ENCODE peak calls at places on chromosomes 6 and 20, in seven cellular contexts. One of them, this sample, is unnamed.

GRCh38 chr20:21100590-21101452 is 5.3 kb downstream of the LINC00237 start:
- DNase-seq in GM12878: no peak
- DNase-seq in AG10803: peak; percentile 32
- DNase-seq in AG04449: no peak
- DNase-seq in HFF-Myc: no peak
- DNase-seq in fibroblast of the aortic adventitia: peak; percentile 46
- DNase-seq in lower lobe of right lung: peak; percentile 55
- DNase-seq in this sample: no peak

GRCh38 chr6:123972600-123973294 is 169.1 kb downstream of the NKAIN2 start:
- DNase-seq in GM12878: no peak
- DNase-seq in AG10803: no peak
- DNase-seq in AG04449: no peak
- DNase-seq in HFF-Myc: no peak
- DNase-seq in fibroblast of the aortic adventitia: no peak
- DNase-seq in lower lobe of right lung: no peak
- DNase-seq in this sample: no peak

GRCh38 chr6:157674061-157674460 is 149.0 kb upstream of the SNX9 start:
- DNase-seq in GM12878: no peak
- DNase-seq in AG10803: no peak
- DNase-seq in AG04449: no peak
- DNase-seq in HFF-Myc: no peak
- DNase-seq in fibroblast of the aortic adventitia: no peak
- DNase-seq in lower lobe of right lung: no peak
- DNase-seq in this sample: no peak

GRCh38 chr6:169393753-169394152 is 140.1 kb upstream of the THBS2 start:
- DNase-seq in GM12878: no peak
- DNase-seq in AG10803: no peak
- DNase-seq in AG04449: no peak
- DNase-seq in HFF-Myc: no peak
- DNase-seq in fibroblast of the aortic adventitia: no peak
- DNase-seq in lower lobe of right lung: no peak
- DNase-seq in this sample: no peak

GRCh38 chr6:149922642-149923326 is at the start of gene RAET1G:
- DNase-seq in GM12878: no peak
- DNase-seq in AG10803: peak; percentile 90
- DNase-seq in AG04449: peak; percentile 71
- DNase-seq in HFF-Myc: peak; percentile 85
- DNase-seq in fibroblast of the aortic adventitia: peak; percentile 95
- DNase-seq in lower lobe of right lung: peak; percentile 90
- DNase-seq in this sample: peak; percentile 16

GRCh38 chr20:35662541-35662940 is 2.2 kb downstream of the CPNE1 start:
- DNase-seq in GM12878: no peak
- DNase-seq in AG10803: no peak
- DNase-seq in AG04449: no peak
- DNase-seq in HFF-Myc: no peak
- DNase-seq in fibroblast of the aortic adventitia: no peak
- DNase-seq in lower lobe of right lung: no peak
- DNase-seq in this sample: no peak

GRCh38 chr6:70547313-70547712 is 19.4 kb upstream of the SDHAF4 start:
- DNase-seq in GM12878: no peak
- DNase-seq in AG10803: peak; percentile 34
- DNase-seq in AG04449: no peak
- DNase-seq in HFF-Myc: no peak
- DNase-seq in fibroblast of the aortic adventitia: peak; percentile 46
- DNase-seq in lower lobe of right lung: no peak
- DNase-seq in this sample: no peak

GRCh38 chr6:44076366-44077200 is 50.7 kb downstream of the MRPL14 start:
- DNase-seq in GM12878: no peak
- DNase-seq in AG10803: peak; percentile 17
- DNase-seq in AG04449: no peak
- DNase-seq in HFF-Myc: no peak
- DNase-seq in fibroblast of the aortic adventitia: no peak
- DNase-seq in lower lobe of right lung: peak; percentile 66
- DNase-seq in this sample: no peak

GRCh38 chr6:169863149-169863525 is 111.7 kb downstream of the ERMARD start:
- DNase-seq in GM12878: no peak
- DNase-seq in AG10803: no peak
- DNase-seq in AG04449: no peak
- DNase-seq in HFF-Myc: no peak
- DNase-seq in fibroblast of the aortic adventitia: no peak
- DNase-seq in lower lobe of right lung: no peak
- DNase-seq in this sample: no peak

GRCh38 chr6:170522565-170523183 is 30.4 kb downstream of the PSMB1 start:
- DNase-seq in GM12878: no peak
- DNase-seq in AG10803: no peak
- DNase-seq in AG04449: no peak
- DNase-seq in HFF-Myc: no peak
- DNase-seq in fibroblast of the aortic adventitia: peak; percentile 4
- DNase-seq in lower lobe of right lung: no peak
- DNase-seq in this sample: no peak

GRCh38 chr6:39370021-39370420 is 47.5 kb upstream of the KCNK16 start:
- DNase-seq in GM12878: no peak
- DNase-seq in AG10803: no peak
- DNase-seq in AG04449: no peak
- DNase-seq in HFF-Myc: no peak
- DNase-seq in fibroblast of the aortic adventitia: no peak
- DNase-seq in lower lobe of right lung: no peak
- DNase-seq in this sample: no peak

GRCh38 chr20:23350855-23351838 is 556 bp downstream of the NXT1 start:
- DNase-seq in GM12878: no peak
- DNase-seq in AG10803: peak; percentile 23
- DNase-seq in AG04449: no peak
- DNase-seq in HFF-Myc: no peak
- DNase-seq in fibroblast of the aortic adventitia: peak; percentile 28
- DNase-seq in lower lobe of right lung: peak; percentile 70
- DNase-seq in this sample: no peak

GRCh38 chr6:151807513-151808330 is at the start of gene ESR1:
- DNase-seq in GM12878: no peak
- DNase-seq in AG10803: no peak
- DNase-seq in AG04449: no peak
- DNase-seq in HFF-Myc: no peak
- DNase-seq in fibroblast of the aortic adventitia: peak; percentile 75
- DNase-seq in lower lobe of right lung: peak; percentile 45
- DNase-seq in this sample: no peak

GRCh38 chr6:25017932-25018581 is 82.3 kb upstream of the RIPOR2 start:
- DNase-seq in GM12878: no peak
- DNase-seq in AG10803: peak; percentile 55
- DNase-seq in AG04449: no peak
- DNase-seq in HFF-Myc: no peak
- DNase-seq in fibroblast of the aortic adventitia: peak; percentile 64
- DNase-seq in lower lobe of right lung: peak; percentile 87
- DNase-seq in this sample: peak; percentile 71

GRCh38 chr6:169935348-169935718 is 183.9 kb downstream of the ERMARD start:
- DNase-seq in GM12878: no peak
- DNase-seq in AG10803: no peak
- DNase-seq in AG04449: no peak
- DNase-seq in HFF-Myc: no peak
- DNase-seq in fibroblast of the aortic adventitia: no peak
- DNase-seq in lower lobe of right lung: no peak
- DNase-seq in this sample: no peak

GRCh38 chr6:47056832-47057231 is 14.7 kb upstream of the ADGRF1 start:
- DNase-seq in GM12878: no peak
- DNase-seq in AG10803: no peak
- DNase-seq in AG04449: no peak
- DNase-seq in HFF-Myc: no peak
- DNase-seq in fibroblast of the aortic adventitia: no peak
- DNase-seq in lower lobe of right lung: no peak
- DNase-seq in this sample: no peak

GRCh38 chr6:108687921-108688320 is 127.2 kb downstream of the FOXO3 start:
- DNase-seq in GM12878: no peak
- DNase-seq in AG10803: no peak
- DNase-seq in AG04449: no peak
- DNase-seq in HFF-Myc: no peak
- DNase-seq in fibroblast of the aortic adventitia: no peak
- DNase-seq in lower lobe of right lung: no peak
- DNase-seq in this sample: no peak

GRCh38 chr6:1625926-1626413 is 16.3 kb downstream of the FOXC1 start:
- DNase-seq in GM12878: no peak
- DNase-seq in AG10803: no peak
- DNase-seq in AG04449: no peak
- DNase-seq in HFF-Myc: no peak
- DNase-seq in fibroblast of the aortic adventitia: peak; percentile 57
- DNase-seq in lower lobe of right lung: no peak
- DNase-seq in this sample: no peak

GRCh38 chr6:167907837-167908681 is 81.3 kb downstream of the AFDN start:
- DNase-seq in GM12878: no peak
- DNase-seq in AG10803: peak; percentile 24
- DNase-seq in AG04449: no peak
- DNase-seq in HFF-Myc: no peak
- DNase-seq in fibroblast of the aortic adventitia: peak; percentile 39
- DNase-seq in lower lobe of right lung: no peak
- DNase-seq in this sample: no peak

GRCh38 chr6:156107514-156108150 is 652.0 kb upstream of the NOX3 start:
- DNase-seq in GM12878: no peak
- DNase-seq in AG10803: no peak
- DNase-seq in AG04449: no peak
- DNase-seq in HFF-Myc: no peak
- DNase-seq in fibroblast of the aortic adventitia: no peak
- DNase-seq in lower lobe of right lung: no peak
- DNase-seq in this sample: no peak

GRCh38 chr6:151674578-151674977 is 132.9 kb upstream of the ESR1 start:
- DNase-seq in GM12878: no peak
- DNase-seq in AG10803: no peak
- DNase-seq in AG04449: no peak
- DNase-seq in HFF-Myc: no peak
- DNase-seq in fibroblast of the aortic adventitia: no peak
- DNase-seq in lower lobe of right lung: no peak
- DNase-seq in this sample: no peak

GRCh38 chr6:168129292-168130167 is 50.5 kb upstream of the FRMD1 start:
- DNase-seq in GM12878: no peak
- DNase-seq in AG10803: no peak
- DNase-seq in AG04449: no peak
- DNase-seq in HFF-Myc: no peak
- DNase-seq in fibroblast of the aortic adventitia: no peak
- DNase-seq in lower lobe of right lung: no peak
- DNase-seq in this sample: no peak

GRCh38 chr20:1657556-1658334 is at the start of gene SIRPG:
- DNase-seq in GM12878: no peak
- DNase-seq in AG10803: no peak
- DNase-seq in AG04449: no peak
- DNase-seq in HFF-Myc: no peak
- DNase-seq in fibroblast of the aortic adventitia: no peak
- DNase-seq in lower lobe of right lung: no peak
- DNase-seq in this sample: no peak

GRCh38 chr20:56200456-56200855 is 48.1 kb upstream of the MC3R start:
- DNase-seq in GM12878: no peak
- DNase-seq in AG10803: no peak
- DNase-seq in AG04449: no peak
- DNase-seq in HFF-Myc: no peak
- DNase-seq in fibroblast of the aortic adventitia: no peak
- DNase-seq in lower lobe of right lung: no peak
- DNase-seq in this sample: no peak

GRCh38 chr20:47280228-47280627 is 76.3 kb downstream of the ZMYND8 start:
- DNase-seq in GM12878: no peak
- DNase-seq in AG10803: no peak
- DNase-seq in AG04449: no peak
- DNase-seq in HFF-Myc: no peak
- DNase-seq in fibroblast of the aortic adventitia: no peak
- DNase-seq in lower lobe of right lung: no peak
- DNase-seq in this sample: no peak

DNA sequence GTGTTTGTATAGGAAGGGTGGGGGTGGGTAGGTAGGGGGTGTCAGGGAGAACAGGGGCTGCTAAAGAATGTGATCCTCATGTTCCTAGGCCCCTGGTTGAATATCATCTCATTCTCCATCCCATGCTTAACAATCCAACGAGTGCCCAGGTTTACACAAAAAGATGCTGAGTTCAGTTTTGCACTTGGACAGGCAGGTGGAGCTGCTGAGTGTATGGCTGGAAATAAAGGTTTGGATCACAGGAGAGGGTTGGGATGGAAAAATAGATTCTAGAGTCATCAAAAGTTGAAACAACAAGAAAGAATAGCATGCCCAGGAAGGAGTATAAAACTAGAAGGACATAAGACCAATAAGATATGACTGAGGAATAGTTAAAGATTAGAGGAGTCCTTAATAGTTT is 14.2 kb downstream of the CHD6 start:
- DNase-seq in GM12878: no peak
- DNase-seq in AG10803: no peak
- DNase-seq in AG04449: no peak
- DNase-seq in HFF-Myc: no peak
- DNase-seq in fibroblast of the aortic adventitia: no peak
- DNase-seq in lower lobe of right lung: no peak
- DNase-seq in this sample: no peak
- TF ChIP-seq CTCF in GM12878: no peak
- TF ChIP-seq CTCF in AG10803: no peak
- TF ChIP-seq CTCF in AG04449: no peak
- TF ChIP-seq CTCF in HFF-Myc: no peak
- TF ChIP-seq CTCF in fibroblast of the aortic adventitia: peak; percentile 23
- TF ChIP-seq CTCF in lower lobe of right lung: no peak
- TF ChIP-seq CTCF in this sample: no peak

DNA sequence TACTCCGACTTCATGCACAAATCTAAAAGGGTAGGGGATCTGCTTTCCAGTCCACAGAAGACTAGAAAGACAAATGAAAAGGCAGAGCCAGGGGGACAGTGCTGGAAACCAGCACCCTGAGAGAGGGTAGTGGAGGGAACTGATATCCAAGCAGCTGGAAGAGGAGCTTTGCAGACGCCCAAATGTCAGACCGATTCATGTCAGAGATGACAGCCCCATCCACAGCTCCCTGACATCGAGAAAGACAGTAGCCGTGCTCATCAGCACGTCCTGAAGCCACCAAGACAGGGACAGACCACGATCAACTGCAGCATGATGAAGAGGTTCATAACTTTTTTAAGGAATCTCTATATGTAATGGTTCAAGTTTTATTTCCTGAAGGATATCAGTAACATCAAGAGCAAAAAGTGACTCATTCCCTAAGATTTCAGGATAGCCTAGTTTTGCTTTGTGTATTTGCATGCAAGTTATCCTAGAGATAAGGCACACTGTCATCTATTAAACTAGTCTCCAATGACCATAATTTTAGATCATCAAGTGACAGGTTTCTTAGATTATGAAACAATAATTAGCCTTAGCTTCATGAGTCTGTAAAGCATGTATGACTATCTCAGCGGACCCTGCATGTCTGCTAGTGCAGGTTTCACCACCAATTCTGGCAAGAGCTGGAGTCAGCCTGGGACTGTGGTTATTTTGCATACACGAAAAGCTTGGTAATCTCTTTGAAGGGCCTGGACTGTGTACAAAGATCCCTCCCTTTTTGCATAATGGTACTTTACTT is 43.0 kb downstream of the PRDM1 start:
- DNase-seq in GM12878: no peak
- DNase-seq in AG10803: peak; percentile 95
- DNase-seq in AG04449: peak; percentile 59
- DNase-seq in HFF-Myc: peak; percentile 37
- DNase-seq in fibroblast of the aortic adventitia: peak; percentile 97
- DNase-seq in lower lobe of right lung: no peak
- DNase-seq in this sample: no peak
- H3K4me3 ChIP-seq in GM12878: no peak overlapping the region
- H3K4me3 ChIP-seq in AG10803: no peak overlapping the region
- H3K4me3 ChIP-seq in AG04449: no peak overlapping the region
- H3K4me3 ChIP-seq in HFF-Myc: peak overlapping the region; percentile 8
- H3K4me3 ChIP-seq in fibroblast of the aortic adventitia: no peak overlapping the region
- H3K4me3 ChIP-seq in lower lobe of right lung: no peak overlapping the region
- H3K4me3 ChIP-seq in this sample: no peak overlapping the region

GRCh38 chr6:125966569-125966968 is 10.0 kb downstream of the HINT3 start:
- DNase-seq in GM12878: no peak
- DNase-seq in AG10803: no peak
- DNase-seq in AG04449: no peak
- DNase-seq in HFF-Myc: no peak
- DNase-seq in fibroblast of the aortic adventitia: no peak
- DNase-seq in lower lobe of right lung: no peak
- DNase-seq in this sample: no peak
- TF ChIP-seq CTCF in GM12878: no peak
- TF ChIP-seq CTCF in AG10803: no peak
- TF ChIP-seq CTCF in AG04449: no peak
- TF ChIP-seq CTCF in HFF-Myc: no peak
- TF ChIP-seq CTCF in fibroblast of the aortic adventitia: no peak
- TF ChIP-seq CTCF in lower lobe of right lung: no peak
- TF ChIP-seq CTCF in this sample: no peak

GRCh38 chr6:98836962-98837944 is 2.9 kb downstream of the POU3F2 start:
- DNase-seq in GM12878: no peak
- DNase-seq in AG10803: no peak
- DNase-seq in AG04449: no peak
- DNase-seq in HFF-Myc: no peak
- DNase-seq in fibroblast of the aortic adventitia: no peak
- DNase-seq in lower lobe of right lung: no peak
- DNase-seq in this sample: no peak
- H3K4me3 ChIP-seq in GM12878: no peak overlapping the region
- H3K4me3 ChIP-seq in AG10803: no peak overlapping the region
- H3K4me3 ChIP-seq in AG04449: no peak overlapping the region
- H3K4me3 ChIP-seq in HFF-Myc: no peak overlapping the region
- H3K4me3 ChIP-seq in fibroblast of the aortic adventitia: no peak overlapping the region
- H3K4me3 ChIP-seq in lower lobe of right lung: no peak overlapping the region
- H3K4me3 ChIP-seq in this sample: no peak overlapping the region

This sample was measured in GM12864.